ENCODE peak calls at places on chromosome X, in eight cellular contexts. Z, T, K, A, Y, C, V and B are unnamed samples.
A peak's percentile ranks its signal among the peaks of the same experiment; 100 is the strongest.

GRCh38 chrX:26032141-26032917 is 105.8 kb upstream of the MAGEB18 start:
- DNase-seq in Z (no peak), T (no peak), K (no peak), A (peak; percentile 0), Y (no peak), C (no peak), V (no peak), B (no peak)

GRCh38 chrX:49767231-49767630 is 61.9 kb upstream of the PAGE4 start:
- DNase-seq in Z (no peak), T (no peak), K (no peak), A (no peak), Y (no peak), C (no peak), V (no peak), B (no peak)

GRCh38 chrX:115679460-115679859 is 118.5 kb downstream of the PLS3 start:
- DNase-seq in Z (no peak), T (no peak), K (no peak), A (peak; percentile 28), Y (no peak), C (peak; percentile 9), V (no peak), B (peak; percentile 77)

GRCh38 chrX:1480082-1480785 is 27.5 kb upstream of the ASMTL start:
- DNase-seq in Z (no peak), T (no peak), K (no peak), A (no peak), Y (no peak), C (no peak), V (peak; percentile 0), B (no peak)

GRCh38 chrX:119899125-119899524 is 3.4 kb downstream of the AKAP14 start:
- DNase-seq in Z (no peak), T (no peak), K (no peak), A (no peak), Y (no peak), C (no peak), V (no peak), B (no peak)

GRCh38 chrX:85244411-85245210 is 820 bp downstream of the ZNF711 start:
- DNase-seq in Z (peak; percentile 53), T (no peak), K (peak; percentile 10), A (peak; percentile 41), Y (peak; percentile 36), C (peak; percentile 18), V (no peak), B (peak; percentile 65)

GRCh38 chrX:111041018-111041462 is 55.0 kb upstream of the PAK3 start:
- DNase-seq in Z (no peak), T (no peak), K (no peak), A (peak; percentile 97), Y (no peak), C (peak; percentile 97), V (no peak), B (peak; percentile 9)

GRCh38 chrX:74104356-74105065 is 199.5 kb upstream of the ZCCHC13 start:
- DNase-seq in Z (no peak), T (no peak), K (no peak), A (peak; percentile 8), Y (no peak), C (no peak), V (no peak), B (peak; percentile 92)

GRCh38 chrX:115332832-115333231 is 43.3 kb downstream of the LUZP4 start:
- DNase-seq in Z (no peak), T (no peak), K (no peak), A (no peak), Y (no peak), C (no peak), V (no peak), B (no peak)

GRCh38 chrX:50769389-50770063 is 44.5 kb downstream of the SHROOM4 start:
- DNase-seq in Z (no peak), T (no peak), K (no peak), A (peak; percentile 5), Y (no peak), C (no peak), V (peak; percentile 12), B (no peak)

DNA sequence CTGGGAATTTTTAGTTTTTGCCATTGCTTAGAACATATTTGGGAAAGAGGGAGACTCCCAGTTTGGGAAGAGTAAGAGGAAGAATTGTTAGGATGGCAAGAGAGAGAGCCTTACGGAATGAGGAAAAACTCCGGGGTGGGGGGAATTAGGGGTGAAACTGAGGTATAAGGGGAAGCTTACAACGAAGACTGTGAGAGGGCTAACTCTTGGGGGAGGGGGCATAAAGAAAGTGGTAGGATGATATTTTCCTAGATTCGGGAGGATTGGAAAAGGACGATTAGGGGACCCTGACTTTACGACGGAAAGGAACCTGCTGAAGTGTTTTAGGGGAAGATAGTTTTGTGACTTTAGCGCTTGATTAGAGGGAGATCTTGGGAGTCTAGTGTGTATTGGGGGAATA is 86.2 kb upstream of the HPRT1 start:
- DNase-seq in Z (no peak), T (no peak), K (no peak), A (no peak), Y (no peak), C (no peak), V (no peak), B (no peak)
- H3K27ac ChIP-seq in Z (peak overlapping the region; percentile 76), T (peak overlapping the region; percentile 95), K (peak overlapping the region; percentile 91), A (peak overlapping the region; percentile 64), Y (peak overlapping the region; percentile 86), C (peak overlapping the region; percentile 89), V (peak overlapping the region; percentile 90), B (peak overlapping the region; percentile 72)

GRCh38 chrX:68432648-68433047 is 647 bp downstream of the OPHN1 start:
- DNase-seq in Z (no peak), T (no peak), K (no peak), A (peak; percentile 40), Y (no peak), C (peak; percentile 33), V (no peak), B (peak; percentile 55)
- H3K4me3 ChIP-seq in Z (peak overlapping the region; percentile 78), T (peak overlapping the region; percentile 50), K (peak overlapping the region; percentile 58), A (peak overlapping the region; percentile 66), Y (peak overlapping the region; percentile 72), C (peak overlapping the region; percentile 81), V (peak overlapping the region; percentile 74), B (peak overlapping the region; percentile 78)

DNA sequence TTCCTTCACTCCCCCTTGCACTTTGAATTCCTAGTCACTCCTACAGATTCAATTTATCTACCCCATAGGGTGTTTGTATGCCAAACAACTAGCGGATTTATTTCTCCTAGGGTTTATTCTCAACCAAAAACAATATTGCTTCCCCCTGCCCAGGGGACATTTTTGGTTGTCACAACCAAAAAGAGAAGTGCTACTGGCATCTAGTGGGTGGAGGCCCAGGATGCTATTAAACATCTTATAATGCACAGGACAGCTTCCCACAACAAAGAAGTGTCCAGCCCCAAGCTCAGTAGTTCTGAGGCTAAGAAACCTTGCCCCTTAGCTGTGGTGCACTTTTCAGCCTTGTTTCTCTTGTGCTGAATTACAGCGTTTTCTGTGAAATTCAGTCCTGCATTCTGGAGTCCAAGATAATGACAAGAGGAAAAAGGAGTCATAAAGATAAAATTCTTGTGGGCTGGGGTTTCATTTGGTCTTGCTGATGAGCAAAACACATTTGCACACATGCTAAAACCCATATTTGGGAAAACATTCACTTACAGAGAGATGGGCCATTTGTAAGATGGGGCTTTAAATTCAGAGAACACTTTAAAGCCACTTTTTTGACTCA is 11.2 kb upstream of the SYTL4 start:
- DNase-seq in Z (no peak), T (no peak), K (no peak), A (peak; percentile 48), Y (no peak), C (peak; percentile 32), V (no peak), B (no peak)
- TF ChIP-seq CTCF in Z (no peak), T (no peak), K (no peak), A (no peak), Y (no peak), C (no peak), V (no peak), B (no peak)

GRCh38 chrX:38819163-38819562 is 17.9 kb downstream of the MID1IP1 start:
- DNase-seq in Z (no peak), T (no peak), K (no peak), A (no peak), Y (no peak), C (no peak), V (no peak), B (no peak)

GRCh38 chrX:38819709-38820108 is 18.4 kb downstream of the MID1IP1 start:
- DNase-seq in Z (no peak), T (no peak), K (no peak), A (no peak), Y (no peak), C (no peak), V (no peak), B (no peak)

GRCh38 chrX:38816158-38816557 is 14.9 kb downstream of the MID1IP1 start:
- DNase-seq in Z (no peak), T (no peak), K (no peak), A (no peak), Y (no peak), C (no peak), V (no peak), B (no peak)

GRCh38 chrX:38820751-38821150 is 19.5 kb downstream of the MID1IP1 start:
- DNase-seq in Z (no peak), T (no peak), K (no peak), A (no peak), Y (no peak), C (no peak), V (no peak), B (no peak)

DNA sequence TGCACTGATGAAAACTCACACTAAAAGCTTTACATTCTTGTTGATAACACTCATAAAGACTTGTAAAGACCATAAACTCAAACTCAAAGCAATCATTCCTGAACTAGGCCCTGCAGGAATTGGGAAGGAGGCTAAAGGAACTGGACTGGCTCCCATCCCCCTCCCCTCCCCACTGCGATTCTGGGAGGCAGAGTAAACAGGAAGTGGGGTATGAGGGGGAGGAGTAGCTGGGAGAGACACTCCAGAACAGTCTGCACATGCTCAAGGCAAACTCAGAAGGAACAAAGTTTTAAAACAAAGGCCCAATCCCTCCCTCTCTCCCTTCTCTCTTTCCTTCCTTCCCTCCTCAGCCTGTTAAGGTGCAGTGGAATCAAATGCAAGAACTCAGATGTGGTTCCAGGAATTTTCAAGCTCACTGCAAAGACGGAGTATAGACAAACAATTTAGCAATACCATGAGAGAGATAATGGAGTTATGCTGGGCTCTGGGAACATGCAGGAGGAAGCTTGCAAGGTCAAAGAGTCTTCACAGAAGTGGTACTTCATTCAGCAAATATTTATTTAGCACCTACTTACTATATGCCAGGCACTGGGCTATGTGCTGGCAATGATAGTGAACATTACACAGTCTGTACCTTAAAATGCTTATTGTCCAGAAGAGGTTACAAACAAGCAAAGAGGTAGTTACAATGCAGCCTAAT is 15.9 kb downstream of the MID1IP1 start:
- DNase-seq in Z (no peak), T (no peak), K (peak; percentile 74), A (peak; percentile 36), Y (peak; percentile 54), C (no peak), V (peak; percentile 64), B (peak; percentile 76)
- H3K27ac ChIP-seq in Z (no peak overlapping the region), T (no peak overlapping the region), K (peak overlapping the region; percentile 36), A (no peak overlapping the region), Y (peak overlapping the region; percentile 68), C (no peak overlapping the region), V (no peak overlapping the region), B (no peak overlapping the region)